ENCODE peak calls at places on chromosomes 12 and 14, in six cellular contexts. Q, P, Y, T, X and S are unnamed samples.

GRCh38 chr14:60134702-60135101 is 30.5 kb downstream of the DHRS7 start:
- DNase-seq in Q (no peak), P (no peak), Y (no peak), T (no peak), X (no peak), S (no peak)

GRCh38 chr12:16165506-16165905 is 112.0 kb downstream of the SLC15A5 start:
- DNase-seq in Q (no peak), P (no peak), Y (no peak), T (peak; percentile 16), X (peak; percentile 78), S (no peak)

GRCh38 chr12:111650912-111651311 is 34.8 kb downstream of the BRAP start:
- DNase-seq in Q (no peak), P (no peak), Y (no peak), T (no peak), X (no peak), S (no peak)

GRCh38 chr12:91922674-91923073 is 223.0 kb downstream of the BTG1 start:
- DNase-seq in Q (no peak), P (no peak), Y (no peak), T (no peak), X (no peak), S (no peak)

GRCh38 chr12:53844989-53845836 is 93.4 kb upstream of the HOXC13 start:
- DNase-seq in Q (peak; percentile 27), P (no peak), Y (peak; percentile 72), T (peak; percentile 34), X (peak; percentile 2), S (no peak)

GRCh38 chr14:100172811-100173210 is 13.4 kb upstream of the DEGS2 start:
- DNase-seq in Q (no peak), P (no peak), Y (no peak), T (no peak), X (no peak), S (no peak)

GRCh38 chr12:94770777-94771176 is 120.4 kb upstream of the TMCC3 start:
- DNase-seq in Q (no peak), P (no peak), Y (no peak), T (no peak), X (no peak), S (no peak)

GRCh38 chr14:23171251-23171975 is 12.0 kb downstream of the SLC7A8 start:
- DNase-seq in Q (no peak), P (no peak), Y (peak; percentile 71), T (no peak), X (no peak), S (no peak)

GRCh38 chr12:98446716-98447115 is 68.7 kb upstream of the TMPO start:
- DNase-seq in Q (no peak), P (no peak), Y (no peak), T (no peak), X (peak; percentile 96), S (no peak)

GRCh38 chr12:22525426-22525825 is 18.9 kb downstream of the C2CD5 start:
- DNase-seq in Q (no peak), P (no peak), Y (peak; percentile 9), T (no peak), X (peak; percentile 51), S (no peak)

GRCh38 chr12:112798019-112798760 is 6.6 kb downstream of the RPH3A start:
- DNase-seq in Q (no peak), P (no peak), Y (no peak), T (no peak), X (peak; percentile 0), S (no peak)

GRCh38 chr12:26831959-26832816 is 806 bp downstream of the ITPR2 start:
- DNase-seq in Q (peak; percentile 45), P (peak; percentile 53), Y (no peak), T (peak; percentile 74), X (peak; percentile 82), S (peak; percentile 66)

GRCh38 chr12:76595056-76595455 is 35.5 kb upstream of the OSBPL8 start:
- DNase-seq in Q (no peak), P (no peak), Y (no peak), T (no peak), X (peak; percentile 51), S (no peak)

GRCh38 chr12:93417967-93418480 is 23.7 kb downstream of the UBE2N start:
- DNase-seq in Q (no peak), P (no peak), Y (no peak), T (no peak), X (no peak), S (no peak)

GRCh38 chr14:71139058-71139946 is 232.0 kb downstream of the PCNX1 start:
- DNase-seq in Q (no peak), P (peak; percentile 61), Y (no peak), T (peak; percentile 30), X (peak; percentile 73), S (peak; percentile 37)

GRCh38 chr12:6570264-6570887 is 2.3 kb upstream of the NOP2 start:
- DNase-seq in Q (no peak), P (peak; percentile 41), Y (no peak), T (peak; percentile 49), X (peak; percentile 41), S (no peak)

GRCh38 chr12:79086546-79086945 is 222.0 kb downstream of the SYT1 start:
- DNase-seq in Q (no peak), P (no peak), Y (no peak), T (no peak), X (no peak), S (no peak)

GRCh38 chr12:89836026-89836425 is 127.4 kb upstream of the ATP2B1 start:
- DNase-seq in Q (no peak), P (no peak), Y (no peak), T (no peak), X (peak; percentile 22), S (no peak)

GRCh38 chr14:32230181-32230580 is 27.1 kb upstream of the RNU6-8 start:
- DNase-seq in Q (no peak), P (no peak), Y (peak; percentile 49), T (peak; percentile 78), X (peak; percentile 34), S (no peak)

GRCh38 chr12:67415473-67415872 is 146.3 kb downstream of the CAND1 start:
- DNase-seq in Q (no peak), P (no peak), Y (no peak), T (peak; percentile 47), X (peak; percentile 41), S (no peak)

GRCh38 chr14:50085570-50086315 is 30.6 kb downstream of the VCPKMT start:
- DNase-seq in Q (no peak), P (no peak), Y (no peak), T (peak; percentile 57), X (peak; percentile 35), S (peak; percentile 22)